ENCODE peak calls at places on chromosomes 7 and 10, in ten cellular contexts. One of them, this sample, is unnamed.

GRCh38 chr7:32092346-32092745 is 22.1 kb upstream of the PDE1C start:
- DNase-seq in H9: no peak
- DNase-seq in NCI-H748 treated with DMSO at 0.1 percent for 48 hours: no peak
- DNase-seq in progenitor cell of endocrine pancreas: no peak
- DNase-seq in aorta: no peak
- DNase-seq in left kidney: no peak
- DNase-seq in iris pigment epithelial cell: no peak
- DNase-seq in activated T-helper 1 cell treated with Interleukin-2 at 50 U/mL for 16 hours: no peak
- DNase-seq in T-cell: no peak
- DNase-seq in NCI-H1105 treated with DMSO at 0.1 percent for 48 hours: no peak
- DNase-seq in this sample: no peak

GRCh38 chr10:114663631-114664030 is 5.6 kb upstream of the ABLIM1 start:
- DNase-seq in H9: peak
- DNase-seq in progenitor cell of endocrine pancreas: no peak
- DNase-seq in aorta: no peak
- DNase-seq in NCI-H748 treated with DMSO at 0.1 percent for 48 hours: no peak
- DNase-seq in left kidney: no peak
- DNase-seq in iris pigment epithelial cell: no peak
- DNase-seq in NCI-H1105 treated with DMSO at 0.1 percent for 48 hours: no peak
- DNase-seq in activated T-helper 1 cell treated with Interleukin-2 at 50 U/mL for 16 hours: no peak
- DNase-seq in T-cell: no peak
- DNase-seq in this sample: no peak

GRCh38 chr7:1144269-1144771 is 15.7 kb downstream of the ZFAND2A start:
- DNase-seq in T-cell: no peak
- DNase-seq in iris pigment epithelial cell: peak
- DNase-seq in progenitor cell of endocrine pancreas: no peak
- DNase-seq in NCI-H1105 treated with DMSO at 0.1 percent for 48 hours: no peak
- DNase-seq in H9: no peak
- DNase-seq in left kidney: peak
- DNase-seq in NCI-H748 treated with DMSO at 0.1 percent for 48 hours: no peak
- DNase-seq in aorta: peak
- DNase-seq in activated T-helper 1 cell treated with Interleukin-2 at 50 U/mL for 16 hours: no peak
- DNase-seq in this sample: no peak

GRCh38 chr7:7761974-7762769 is 43.8 kb upstream of the RPA3 start:
- DNase-seq in NCI-H748 treated with DMSO at 0.1 percent for 48 hours: no peak
- DNase-seq in activated T-helper 1 cell treated with Interleukin-2 at 50 U/mL for 16 hours: no peak
- DNase-seq in NCI-H1105 treated with DMSO at 0.1 percent for 48 hours: no peak
- DNase-seq in T-cell: no peak
- DNase-seq in progenitor cell of endocrine pancreas: no peak
- DNase-seq in iris pigment epithelial cell: peak
- DNase-seq in left kidney: peak
- DNase-seq in aorta: no peak
- DNase-seq in H9: no peak
- DNase-seq in this sample: peak

GRCh38 chr7:91373401-91373800 is 109.2 kb downstream of the FZD1 start:
- DNase-seq in NCI-H748 treated with DMSO at 0.1 percent for 48 hours: no peak
- DNase-seq in left kidney: no peak
- DNase-seq in H9: no peak
- DNase-seq in aorta: no peak
- DNase-seq in iris pigment epithelial cell: no peak
- DNase-seq in NCI-H1105 treated with DMSO at 0.1 percent for 48 hours: no peak
- DNase-seq in progenitor cell of endocrine pancreas: no peak
- DNase-seq in activated T-helper 1 cell treated with Interleukin-2 at 50 U/mL for 16 hours: no peak
- DNase-seq in T-cell: no peak
- DNase-seq in this sample: no peak

GRCh38 chr7:67809586-67809985 is 813.0 kb downstream of the TYW1 start:
- DNase-seq in iris pigment epithelial cell: no peak
- DNase-seq in T-cell: no peak
- DNase-seq in activated T-helper 1 cell treated with Interleukin-2 at 50 U/mL for 16 hours: no peak
- DNase-seq in left kidney: no peak
- DNase-seq in NCI-H1105 treated with DMSO at 0.1 percent for 48 hours: no peak
- DNase-seq in aorta: no peak
- DNase-seq in H9: no peak
- DNase-seq in NCI-H748 treated with DMSO at 0.1 percent for 48 hours: no peak
- DNase-seq in progenitor cell of endocrine pancreas: no peak
- DNase-seq in this sample: no peak

GRCh38 chr10:75350791-75351190 is 50.8 kb downstream of the ZNF503 start:
- DNase-seq in left kidney: no peak
- DNase-seq in aorta: no peak
- DNase-seq in progenitor cell of endocrine pancreas: no peak
- DNase-seq in H9: no peak
- DNase-seq in T-cell: no peak
- DNase-seq in NCI-H748 treated with DMSO at 0.1 percent for 48 hours: no peak
- DNase-seq in activated T-helper 1 cell treated with Interleukin-2 at 50 U/mL for 16 hours: no peak
- DNase-seq in NCI-H1105 treated with DMSO at 0.1 percent for 48 hours: no peak
- DNase-seq in iris pigment epithelial cell: peak
- DNase-seq in this sample: no peak

GRCh38 chr7:157663061-157663863 is 326.5 kb downstream of the DNAJB6 start:
- DNase-seq in NCI-H748 treated with DMSO at 0.1 percent for 48 hours: no peak
- DNase-seq in aorta: no peak
- DNase-seq in iris pigment epithelial cell: no peak
- DNase-seq in activated T-helper 1 cell treated with Interleukin-2 at 50 U/mL for 16 hours: no peak
- DNase-seq in NCI-H1105 treated with DMSO at 0.1 percent for 48 hours: peak
- DNase-seq in progenitor cell of endocrine pancreas: no peak
- DNase-seq in left kidney: peak
- DNase-seq in H9: no peak
- DNase-seq in T-cell: no peak
- DNase-seq in this sample: no peak

GRCh38 chr7:70072220-70072619 is 473.9 kb downstream of the AUTS2 start:
- DNase-seq in progenitor cell of endocrine pancreas: no peak
- DNase-seq in left kidney: peak
- DNase-seq in H9: no peak
- DNase-seq in T-cell: no peak
- DNase-seq in NCI-H748 treated with DMSO at 0.1 percent for 48 hours: no peak
- DNase-seq in activated T-helper 1 cell treated with Interleukin-2 at 50 U/mL for 16 hours: no peak
- DNase-seq in iris pigment epithelial cell: peak
- DNase-seq in aorta: no peak
- DNase-seq in NCI-H1105 treated with DMSO at 0.1 percent for 48 hours: no peak
- DNase-seq in this sample: peak

GRCh38 chr10:13657184-13657680 is 70.5 kb downstream of the PRPF18 start:
- DNase-seq in H9: no peak
- DNase-seq in T-cell: no peak
- DNase-seq in activated T-helper 1 cell treated with Interleukin-2 at 50 U/mL for 16 hours: no peak
- DNase-seq in iris pigment epithelial cell: no peak
- DNase-seq in left kidney: no peak
- DNase-seq in progenitor cell of endocrine pancreas: no peak
- DNase-seq in NCI-H748 treated with DMSO at 0.1 percent for 48 hours: no peak
- DNase-seq in NCI-H1105 treated with DMSO at 0.1 percent for 48 hours: no peak
- DNase-seq in aorta: no peak
- DNase-seq in this sample: no peak

GRCh38 chr10:98758451-98758850 is 311.7 kb upstream of the HPS1 start:
- DNase-seq in activated T-helper 1 cell treated with Interleukin-2 at 50 U/mL for 16 hours: no peak
- DNase-seq in H9: no peak
- DNase-seq in left kidney: no peak
- DNase-seq in T-cell: no peak
- DNase-seq in NCI-H748 treated with DMSO at 0.1 percent for 48 hours: no peak
- DNase-seq in iris pigment epithelial cell: no peak
- DNase-seq in aorta: no peak
- DNase-seq in NCI-H1105 treated with DMSO at 0.1 percent for 48 hours: no peak
- DNase-seq in progenitor cell of endocrine pancreas: no peak
- DNase-seq in this sample: no peak

GRCh38 chr7:44376429-44377133 is 51.2 kb upstream of the CAMK2B start:
- DNase-seq in left kidney: no peak
- DNase-seq in progenitor cell of endocrine pancreas: no peak
- DNase-seq in aorta: no peak
- DNase-seq in iris pigment epithelial cell: no peak
- DNase-seq in NCI-H1105 treated with DMSO at 0.1 percent for 48 hours: no peak
- DNase-seq in activated T-helper 1 cell treated with Interleukin-2 at 50 U/mL for 16 hours: no peak
- DNase-seq in H9: peak
- DNase-seq in T-cell: no peak
- DNase-seq in NCI-H748 treated with DMSO at 0.1 percent for 48 hours: no peak
- DNase-seq in this sample: no peak

GRCh38 chr10:126586878-126587277 is 83.6 kb downstream of the C10orf90 start:
- DNase-seq in aorta: no peak
- DNase-seq in left kidney: no peak
- DNase-seq in iris pigment epithelial cell: no peak
- DNase-seq in T-cell: no peak
- DNase-seq in H9: no peak
- DNase-seq in activated T-helper 1 cell treated with Interleukin-2 at 50 U/mL for 16 hours: no peak
- DNase-seq in progenitor cell of endocrine pancreas: no peak
- DNase-seq in NCI-H748 treated with DMSO at 0.1 percent for 48 hours: no peak
- DNase-seq in NCI-H1105 treated with DMSO at 0.1 percent for 48 hours: no peak
- DNase-seq in this sample: no peak

GRCh38 chr10:43370671-43371215 is 693 bp upstream of the FXYD4 start:
- DNase-seq in iris pigment epithelial cell: no peak
- DNase-seq in T-cell: no peak
- DNase-seq in left kidney: no peak
- DNase-seq in NCI-H1105 treated with DMSO at 0.1 percent for 48 hours: no peak
- DNase-seq in NCI-H748 treated with DMSO at 0.1 percent for 48 hours: no peak
- DNase-seq in activated T-helper 1 cell treated with Interleukin-2 at 50 U/mL for 16 hours: no peak
- DNase-seq in aorta: peak
- DNase-seq in H9: no peak
- DNase-seq in progenitor cell of endocrine pancreas: no peak
- DNase-seq in this sample: no peak

GRCh38 chr7:121908042-121908441 is 35.1 kb downstream of the PTPRZ1 start:
- DNase-seq in iris pigment epithelial cell: no peak
- DNase-seq in NCI-H1105 treated with DMSO at 0.1 percent for 48 hours: no peak
- DNase-seq in progenitor cell of endocrine pancreas: no peak
- DNase-seq in H9: no peak
- DNase-seq in aorta: no peak
- DNase-seq in NCI-H748 treated with DMSO at 0.1 percent for 48 hours: no peak
- DNase-seq in activated T-helper 1 cell treated with Interleukin-2 at 50 U/mL for 16 hours: no peak
- DNase-seq in T-cell: no peak
- DNase-seq in left kidney: no peak
- DNase-seq in this sample: no peak

GRCh38 chr7:75776295-75776971 is 4.4 kb upstream of the CCL26 start:
- DNase-seq in NCI-H1105 treated with DMSO at 0.1 percent for 48 hours: no peak
- DNase-seq in progenitor cell of endocrine pancreas: no peak
- DNase-seq in T-cell: peak
- DNase-seq in activated T-helper 1 cell treated with Interleukin-2 at 50 U/mL for 16 hours: peak
- DNase-seq in aorta: no peak
- DNase-seq in left kidney: no peak
- DNase-seq in H9: no peak
- DNase-seq in iris pigment epithelial cell: peak
- DNase-seq in NCI-H748 treated with DMSO at 0.1 percent for 48 hours: no peak
- DNase-seq in this sample: peak

GRCh38 chr10:99329238-99329890 is at the start of gene CNNM1:
- DNase-seq in aorta: peak
- DNase-seq in iris pigment epithelial cell: peak
- DNase-seq in T-cell: no peak
- DNase-seq in progenitor cell of endocrine pancreas: peak
- DNase-seq in H9: peak
- DNase-seq in NCI-H1105 treated with DMSO at 0.1 percent for 48 hours: peak
- DNase-seq in left kidney: peak
- DNase-seq in activated T-helper 1 cell treated with Interleukin-2 at 50 U/mL for 16 hours: no peak
- DNase-seq in NCI-H748 treated with DMSO at 0.1 percent for 48 hours: no peak
- DNase-seq in this sample: no peak

GRCh38 chr10:114638874-114639625 is 19.0 kb downstream of the ABLIM1 start:
- DNase-seq in T-cell: no peak
- DNase-seq in NCI-H748 treated with DMSO at 0.1 percent for 48 hours: no peak
- DNase-seq in NCI-H1105 treated with DMSO at 0.1 percent for 48 hours: no peak
- DNase-seq in iris pigment epithelial cell: peak
- DNase-seq in activated T-helper 1 cell treated with Interleukin-2 at 50 U/mL for 16 hours: no peak
- DNase-seq in aorta: no peak
- DNase-seq in left kidney: no peak
- DNase-seq in H9: no peak
- DNase-seq in progenitor cell of endocrine pancreas: no peak
- DNase-seq in this sample: no peak

GRCh38 chr7:106793015-106793651 is 71.9 kb upstream of the PIK3CG start:
- DNase-seq in NCI-H1105 treated with DMSO at 0.1 percent for 48 hours: peak
- DNase-seq in left kidney: peak
- DNase-seq in progenitor cell of endocrine pancreas: no peak
- DNase-seq in iris pigment epithelial cell: no peak
- DNase-seq in aorta: no peak
- DNase-seq in H9: no peak
- DNase-seq in T-cell: peak
- DNase-seq in activated T-helper 1 cell treated with Interleukin-2 at 50 U/mL for 16 hours: no peak
- DNase-seq in NCI-H748 treated with DMSO at 0.1 percent for 48 hours: peak
- DNase-seq in this sample: peak

GRCh38 chr7:47521041-47521795 is 60.7 kb downstream of the TNS3 start:
- DNase-seq in aorta: peak
- DNase-seq in NCI-H1105 treated with DMSO at 0.1 percent for 48 hours: no peak
- DNase-seq in left kidney: no peak
- DNase-seq in H9: no peak
- DNase-seq in T-cell: no peak
- DNase-seq in iris pigment epithelial cell: no peak
- DNase-seq in progenitor cell of endocrine pancreas: no peak
- DNase-seq in activated T-helper 1 cell treated with Interleukin-2 at 50 U/mL for 16 hours: no peak
- DNase-seq in NCI-H748 treated with DMSO at 0.1 percent for 48 hours: no peak
- DNase-seq in this sample: no peak

GRCh38 chr7:74307738-74308505 is 18.7 kb downstream of the CLIP2 start:
- DNase-seq in H9: no peak
- DNase-seq in T-cell: no peak
- DNase-seq in aorta: no peak
- DNase-seq in progenitor cell of endocrine pancreas: no peak
- DNase-seq in NCI-H748 treated with DMSO at 0.1 percent for 48 hours: no peak
- DNase-seq in NCI-H1105 treated with DMSO at 0.1 percent for 48 hours: no peak
- DNase-seq in activated T-helper 1 cell treated with Interleukin-2 at 50 U/mL for 16 hours: no peak
- DNase-seq in iris pigment epithelial cell: no peak
- DNase-seq in left kidney: no peak
- DNase-seq in this sample: no peak

GRCh38 chr10:77267703-77268630 is 369.6 kb downstream of the KCNMA1 start:
- DNase-seq in H9: no peak
- DNase-seq in T-cell: no peak
- DNase-seq in iris pigment epithelial cell: no peak
- DNase-seq in NCI-H748 treated with DMSO at 0.1 percent for 48 hours: no peak
- DNase-seq in aorta: no peak
- DNase-seq in left kidney: no peak
- DNase-seq in NCI-H1105 treated with DMSO at 0.1 percent for 48 hours: peak
- DNase-seq in progenitor cell of endocrine pancreas: no peak
- DNase-seq in activated T-helper 1 cell treated with Interleukin-2 at 50 U/mL for 16 hours: no peak
- DNase-seq in this sample: no peak

GRCh38 chr7:40799493-40800406 is 664.9 kb downstream of the SUGCT start:
- DNase-seq in H9: no peak
- DNase-seq in aorta: no peak
- DNase-seq in iris pigment epithelial cell: no peak
- DNase-seq in T-cell: no peak
- DNase-seq in NCI-H748 treated with DMSO at 0.1 percent for 48 hours: no peak
- DNase-seq in left kidney: peak
- DNase-seq in NCI-H1105 treated with DMSO at 0.1 percent for 48 hours: no peak
- DNase-seq in progenitor cell of endocrine pancreas: no peak
- DNase-seq in activated T-helper 1 cell treated with Interleukin-2 at 50 U/mL for 16 hours: no peak
- DNase-seq in this sample: no peak

GRCh38 chr7:155466142-155466813 is 8.3 kb downstream of the EN2 start:
- DNase-seq in iris pigment epithelial cell: no peak
- DNase-seq in H9: no peak
- DNase-seq in progenitor cell of endocrine pancreas: no peak
- DNase-seq in left kidney: no peak
- DNase-seq in activated T-helper 1 cell treated with Interleukin-2 at 50 U/mL for 16 hours: no peak
- DNase-seq in aorta: peak
- DNase-seq in NCI-H1105 treated with DMSO at 0.1 percent for 48 hours: no peak
- DNase-seq in T-cell: no peak
- DNase-seq in NCI-H748 treated with DMSO at 0.1 percent for 48 hours: no peak
- DNase-seq in this sample: no peak

GRCh38 chr10:43372751-43373445 is 1.5 kb downstream of the FXYD4 start:
- DNase-seq in activated T-helper 1 cell treated with Interleukin-2 at 50 U/mL for 16 hours: no peak
- DNase-seq in H9: no peak
- DNase-seq in T-cell: no peak
- DNase-seq in NCI-H1105 treated with DMSO at 0.1 percent for 48 hours: no peak
- DNase-seq in left kidney: no peak
- DNase-seq in iris pigment epithelial cell: no peak
- DNase-seq in NCI-H748 treated with DMSO at 0.1 percent for 48 hours: no peak
- DNase-seq in progenitor cell of endocrine pancreas: no peak
- DNase-seq in aorta: peak
- DNase-seq in this sample: no peak

GRCh38 chr7:17233643-17234397 is 64.6 kb upstream of the AHR start:
- DNase-seq in activated T-helper 1 cell treated with Interleukin-2 at 50 U/mL for 16 hours: peak
- DNase-seq in H9: no peak
- DNase-seq in T-cell: peak
- DNase-seq in NCI-H748 treated with DMSO at 0.1 percent for 48 hours: no peak
- DNase-seq in aorta: no peak
- DNase-seq in iris pigment epithelial cell: peak
- DNase-seq in progenitor cell of endocrine pancreas: no peak
- DNase-seq in left kidney: no peak
- DNase-seq in NCI-H1105 treated with DMSO at 0.1 percent for 48 hours: no peak
- DNase-seq in this sample: no peak

GRCh38 chr7:55192718-55193117 is 172.4 kb upstream of the LANCL2 start:
- DNase-seq in H9: peak
- DNase-seq in progenitor cell of endocrine pancreas: no peak
- DNase-seq in left kidney: peak
- DNase-seq in activated T-helper 1 cell treated with Interleukin-2 at 50 U/mL for 16 hours: no peak
- DNase-seq in iris pigment epithelial cell: peak
- DNase-seq in aorta: no peak
- DNase-seq in NCI-H748 treated with DMSO at 0.1 percent for 48 hours: peak
- DNase-seq in NCI-H1105 treated with DMSO at 0.1 percent for 48 hours: peak
- DNase-seq in T-cell: no peak
- DNase-seq in this sample: no peak

GRCh38 chr10:28250782-28251181 is 52.1 kb downstream of the MPP7 start:
- DNase-seq in left kidney: peak
- DNase-seq in T-cell: no peak
- DNase-seq in progenitor cell of endocrine pancreas: no peak
- DNase-seq in iris pigment epithelial cell: peak
- DNase-seq in NCI-H1105 treated with DMSO at 0.1 percent for 48 hours: peak
- DNase-seq in aorta: no peak
- DNase-seq in H9: no peak
- DNase-seq in activated T-helper 1 cell treated with Interleukin-2 at 50 U/mL for 16 hours: no peak
- DNase-seq in NCI-H748 treated with DMSO at 0.1 percent for 48 hours: no peak
- DNase-seq in this sample: peak